ENCODE peak calls at places on chromosomes 5 and 9, in six cellular contexts. V, K, C, N, P and B are unnamed samples.

GRCh38 chr9:33170464-33171156 is 3.5 kb upstream of the B4GALT1 start:
- DNase-seq in V (peak; percentile 43), K (peak; percentile 52), C (no peak), N (peak; percentile 63), P (peak; percentile 44), B (no peak)

GRCh38 chr9:16031486-16031885 is 478.6 kb downstream of the CCDC171 start:
- DNase-seq in V (no peak), K (no peak), C (no peak), N (peak; percentile 40), P (no peak), B (no peak)

GRCh38 chr5:78576376-78576775 is 72.2 kb downstream of the LHFPL2 start:
- DNase-seq in V (no peak), K (no peak), C (no peak), N (no peak), P (no peak), B (no peak)

GRCh38 chr5:160923927-160924705 is 72.1 kb upstream of the ATP10B start:
- DNase-seq in V (no peak), K (peak; percentile 34), C (no peak), N (peak; percentile 40), P (peak; percentile 74), B (peak; percentile 81)

GRCh38 chr9:91500509-91501011 is 76.9 kb upstream of the NFIL3 start:
- DNase-seq in V (peak; percentile 95), K (peak; percentile 69), C (no peak), N (no peak), P (no peak), B (peak; percentile 61)

GRCh38 chr5:74369173-74369572 is 271.4 kb downstream of the ENC1 start:
- DNase-seq in V (no peak), K (no peak), C (no peak), N (no peak), P (no peak), B (no peak)

GRCh38 chr5:95471447-95471846 is 80.3 kb downstream of the FAM81B start:
- DNase-seq in V (no peak), K (peak; percentile 7), C (no peak), N (no peak), P (no peak), B (no peak)

GRCh38 chr9:135189497-135189896 is 102.0 kb downstream of the OLFM1 start:
- DNase-seq in V (no peak), K (no peak), C (no peak), N (no peak), P (no peak), B (no peak)

GRCh38 chr9:96006296-96006890 is 130.9 kb downstream of the ERCC6L2 start:
- DNase-seq in V (no peak), K (no peak), C (no peak), N (no peak), P (no peak), B (no peak)

GRCh38 chr9:14072850-14073249 is 241.1 kb downstream of the NFIB start:
- DNase-seq in V (no peak), K (no peak), C (no peak), N (no peak), P (no peak), B (no peak)

GRCh38 chr9:133715295-133715865 is 22.8 kb downstream of the SARDH start:
- DNase-seq in V (no peak), K (no peak), C (no peak), N (no peak), P (no peak), B (no peak)

GRCh38 chr5:86858452-86858851 is 240.7 kb downstream of the COX7C start:
- DNase-seq in V (no peak), K (no peak), C (no peak), N (no peak), P (no peak), B (no peak)

GRCh38 chr5:35919191-35919590 is 19.2 kb downstream of the CAPSL start:
- DNase-seq in V (peak; percentile 83), K (peak; percentile 88), C (no peak), N (no peak), P (no peak), B (peak; percentile 12)

DNA sequence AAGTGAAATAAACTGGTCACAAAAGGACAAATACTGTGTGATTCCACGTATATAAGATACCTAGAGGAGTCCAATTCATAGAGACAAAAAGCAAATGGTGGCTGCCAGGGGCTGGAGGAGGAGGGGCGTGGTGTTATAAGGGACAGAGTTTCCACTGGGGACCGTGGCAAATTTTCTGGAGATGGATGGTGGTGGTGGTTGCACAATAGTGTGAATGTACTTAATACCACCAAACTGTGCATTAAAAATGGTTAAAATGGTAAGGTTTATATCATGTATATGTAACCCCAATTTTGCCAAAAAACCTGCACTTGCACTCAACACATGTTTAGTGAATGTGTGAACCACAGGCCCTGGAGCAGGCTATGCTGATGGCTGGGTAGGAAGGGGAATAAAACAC is 3.7 kb upstream of the PHF2 start:
- DNase-seq in V (no peak), K (no peak), C (no peak), N (no peak), P (no peak), B (no peak)
- TF ChIP-seq EZH2phosphoT487 in V (no peak), K (no peak), C (no peak), N (no peak), P (no peak), B (no peak)

GRCh38 chr5:133273661-133274596 is 222.1 kb downstream of the HSPA4 start:
- DNase-seq in V (peak; percentile 70), K (peak; percentile 6), C (no peak), N (no peak), P (peak; percentile 28), B (peak; percentile 52)

GRCh38 chr5:133271606-133272005 is 219.8 kb downstream of the HSPA4 start:
- DNase-seq in V (no peak), K (no peak), C (no peak), N (no peak), P (no peak), B (no peak)

GRCh38 chr5:133275631-133276030 is 223.8 kb downstream of the HSPA4 start:
- DNase-seq in V (no peak), K (no peak), C (no peak), N (no peak), P (no peak), B (no peak)

GRCh38 chr5:133276171-133276570 is 224.4 kb downstream of the HSPA4 start:
- DNase-seq in V (no peak), K (no peak), C (no peak), N (no peak), P (no peak), B (no peak)

GRCh38 chr5:133274597-133274935 is 222.8 kb downstream of the HSPA4 start:
- DNase-seq in V (peak; percentile 11), K (no peak), C (no peak), N (no peak), P (peak; percentile 79), B (peak; percentile 56)
- TF ChIP-seq EZH2phosphoT487 in V (no peak), K (no peak), C (no peak), N (no peak), P (no peak), B (no peak)

GRCh38 chr5:91384671-91385430 is 1.7 kb upstream of the ARRDC3 start:
- DNase-seq in V (peak; percentile 86), K (peak; percentile 98), C (peak; percentile 94), N (peak; percentile 95), P (peak; percentile 88), B (peak; percentile 90)
- TF ChIP-seq EZH2phosphoT487 in V (no peak), K (no peak), C (no peak), N (no peak), P (no peak), B (no peak)

GRCh38 chr5:54924487-54924886 is 60.9 kb downstream of the ESM1 start:
- DNase-seq in V (no peak), K (no peak), C (no peak), N (no peak), P (no peak), B (no peak)

GRCh38 chr5:54930736-54931135 is 54.7 kb downstream of the ESM1 start:
- DNase-seq in V (no peak), K (no peak), C (no peak), N (no peak), P (no peak), B (no peak)

DNA sequence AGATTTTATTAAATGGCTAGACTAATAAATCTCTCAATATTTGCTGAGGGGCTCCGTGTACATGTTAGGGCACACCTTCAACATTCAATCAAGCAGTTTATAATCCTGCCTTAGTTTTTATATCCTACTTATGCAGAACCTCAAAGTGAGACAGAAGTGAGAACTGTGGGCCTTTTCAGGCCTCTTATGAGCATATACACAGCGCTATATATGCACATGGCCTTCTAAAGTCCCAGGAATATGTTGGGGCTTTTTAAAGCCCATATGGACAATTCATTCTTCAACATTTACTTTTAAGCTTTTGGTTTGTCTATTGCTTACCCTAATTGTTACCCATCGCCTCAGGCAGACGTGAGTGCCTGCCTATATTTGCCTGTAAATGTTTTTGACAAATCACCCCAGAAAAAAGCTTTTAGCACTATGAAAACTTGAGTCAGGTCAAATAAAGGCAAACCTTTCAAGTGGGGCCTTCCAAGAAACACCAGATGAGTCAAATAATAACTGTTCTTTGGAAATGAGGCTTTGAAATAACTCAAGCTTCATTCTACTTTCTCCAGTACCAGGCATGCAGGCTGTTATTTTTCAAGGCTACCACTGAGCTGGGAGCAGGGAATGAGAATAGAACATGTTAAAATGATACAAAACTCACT is 58.2 kb downstream of the ESM1 start:
- DNase-seq in V (no peak), K (no peak), C (no peak), N (no peak), P (no peak), B (no peak)
- TF ChIP-seq EZH2phosphoT487 in V (no peak), K (no peak), C (no peak), N (no peak), P (no peak), B (no peak)

GRCh38 chr5:168654225-168654624 is 75.1 kb upstream of the PANK3 start:
- DNase-seq in V (peak; percentile 84), K (no peak), C (no peak), N (no peak), P (peak; percentile 86), B (peak; percentile 73)

GRCh38 chr5:168653611-168654010 is 74.4 kb upstream of the PANK3 start:
- DNase-seq in V (no peak), K (no peak), C (no peak), N (no peak), P (peak; percentile 22), B (no peak)

GRCh38 chr5:168652516-168652915 is 73.3 kb upstream of the PANK3 start:
- DNase-seq in V (no peak), K (peak; percentile 27), C (no peak), N (no peak), P (no peak), B (no peak)

GRCh38 chr5:168649306-168649705 is 70.1 kb upstream of the PANK3 start:
- DNase-seq in V (peak; percentile 15), K (no peak), C (no peak), N (no peak), P (no peak), B (no peak)

GRCh38 chr5:168651654-168652053 is 72.5 kb upstream of the PANK3 start:
- DNase-seq in V (peak; percentile 84), K (peak; percentile 90), C (no peak), N (no peak), P (no peak), B (no peak)
- TF ChIP-seq EZH2phosphoT487 in V (no peak), K (no peak), C (no peak), N (no peak), P (no peak), B (no peak)